ENCODE peak calls at places on chromosomes 3 and 15, in four cellular contexts. J is choroid plexus epithelial cell, T is OCI-M1, E is HFFc6. K is an unnamed sample.
A peak's percentile ranks its signal among the peaks of the same experiment; 100 is the strongest.

GRCh38 chr3:44444896-44445691 is 32.4 kb downstream of the ZNF445 start:
- DNase-seq in J (no peak), T (no peak), E (no peak), K (no peak)

GRCh38 chr3:83684199-83684598 is 1274.6 kb upstream of the CADM2 start:
- DNase-seq in J (no peak), T (no peak), E (no peak), K (no peak)

GRCh38 chr3:13750731-13751130 is 129.1 kb downstream of the WNT7A start:
- DNase-seq in J (no peak), T (no peak), E (no peak), K (no peak)

GRCh38 chr3:37990527-37990926 is at the start of gene VILL:
- DNase-seq in J (no peak), T (no peak), E (no peak), K (no peak)

GRCh38 chr3:23712095-23712494 is 93.7 kb upstream of the UBE2E1 start:
- DNase-seq in J (no peak), T (no peak), E (no peak), K (no peak)

GRCh38 chr3:154540950-154541604 is 111.1 kb upstream of the GPR149 start:
- DNase-seq in J (no peak), T (no peak), E (no peak), K (no peak)

GRCh38 chr15:90868261-90868689 is at the start of gene FURIN:
- DNase-seq in J (no peak), T (peak; percentile 42), E (no peak), K (no peak)

GRCh38 chr3:173395412-173396181 is 1.9 kb upstream of the NLGN1 start:
- DNase-seq in J (peak; percentile 44), T (peak; percentile 87), E (peak; percentile 81), K (peak; percentile 92)